ENCODE peak calls at places on chromosomes 4 and X, in eight cellular contexts. One of them, this sample, is unnamed.

GRCh38 chrX:153672531-153673397 is 849 bp downstream of the PNCK start:
- DNase-seq in pancreas: no peak
- DNase-seq in astrocyte: no peak
- DNase-seq in lung: no peak
- DNase-seq in tibial artery: no peak
- DNase-seq in progenitor cell of endocrine pancreas: peak; percentile 9
- DNase-seq in WTC11: no peak
- DNase-seq in left lung: peak; percentile 32
- DNase-seq in this sample: no peak

GRCh38 chrX:24395775-24396174 is 35.3 kb downstream of the SUPT20HL1 start:
- DNase-seq in pancreas: peak; percentile 30
- DNase-seq in astrocyte: peak; percentile 62
- DNase-seq in lung: peak; percentile 33
- DNase-seq in tibial artery: no peak
- DNase-seq in progenitor cell of endocrine pancreas: peak; percentile 34
- DNase-seq in WTC11: peak; percentile 16
- DNase-seq in left lung: no peak
- DNase-seq in this sample: peak; percentile 87

GRCh38 chrX:151790421-151791160 is 56.0 kb downstream of the CNGA2 start:
- DNase-seq in pancreas: no peak
- DNase-seq in astrocyte: peak; percentile 85
- DNase-seq in lung: no peak
- DNase-seq in tibial artery: no peak
- DNase-seq in progenitor cell of endocrine pancreas: no peak
- DNase-seq in WTC11: no peak
- DNase-seq in left lung: no peak
- DNase-seq in this sample: peak; percentile 81

GRCh38 chrX:2320580-2321327 is 180.0 kb downstream of the DHRSX start:
- DNase-seq in pancreas: peak; percentile 6
- DNase-seq in astrocyte: no peak
- DNase-seq in lung: peak; percentile 71
- DNase-seq in tibial artery: no peak
- DNase-seq in progenitor cell of endocrine pancreas: no peak
- DNase-seq in WTC11: no peak
- DNase-seq in left lung: peak; percentile 73
- DNase-seq in this sample: peak; percentile 58

GRCh38 chr4:152956650-152957436 is 20.7 kb downstream of the FHDC1 start:
- DNase-seq in pancreas: no peak
- DNase-seq in astrocyte: peak; percentile 59
- DNase-seq in lung: no peak
- DNase-seq in tibial artery: no peak
- DNase-seq in progenitor cell of endocrine pancreas: no peak
- DNase-seq in WTC11: no peak
- DNase-seq in left lung: no peak
- DNase-seq in this sample: peak; percentile 45

GRCh38 chrX:18426004-18426320 is 554 bp downstream of the CDKL5 start:
- DNase-seq in pancreas: peak; percentile 1
- DNase-seq in astrocyte: no peak
- DNase-seq in lung: no peak
- DNase-seq in tibial artery: no peak
- DNase-seq in progenitor cell of endocrine pancreas: peak; percentile 14
- DNase-seq in WTC11: peak; percentile 22
- DNase-seq in left lung: no peak
- DNase-seq in this sample: no peak

GRCh38 chr4:43126595-43126994 is 234.1 kb downstream of the GRXCR1 start:
- DNase-seq in pancreas: no peak
- DNase-seq in astrocyte: no peak
- DNase-seq in lung: no peak
- DNase-seq in tibial artery: no peak
- DNase-seq in progenitor cell of endocrine pancreas: no peak
- DNase-seq in WTC11: no peak
- DNase-seq in left lung: no peak
- DNase-seq in this sample: no peak

GRCh38 chr4:107885865-107886264 is 45.5 kb upstream of the CYP2U1 start:
- DNase-seq in pancreas: no peak
- DNase-seq in astrocyte: no peak
- DNase-seq in lung: no peak
- DNase-seq in tibial artery: no peak
- DNase-seq in progenitor cell of endocrine pancreas: no peak
- DNase-seq in WTC11: no peak
- DNase-seq in left lung: no peak
- DNase-seq in this sample: no peak

GRCh38 chr4:25749150-25749794 is 93.6 kb downstream of the SLC34A2 start:
- DNase-seq in pancreas: no peak
- DNase-seq in astrocyte: peak; percentile 3
- DNase-seq in lung: no peak
- DNase-seq in tibial artery: no peak
- DNase-seq in progenitor cell of endocrine pancreas: no peak
- DNase-seq in WTC11: no peak
- DNase-seq in left lung: no peak
- DNase-seq in this sample: no peak

GRCh38 chrX:63652086-63652775 is 132.8 kb downstream of the ARHGEF9 start:
- DNase-seq in pancreas: no peak
- DNase-seq in astrocyte: peak; percentile 5
- DNase-seq in lung: no peak
- DNase-seq in tibial artery: no peak
- DNase-seq in progenitor cell of endocrine pancreas: no peak
- DNase-seq in WTC11: no peak
- DNase-seq in left lung: no peak
- DNase-seq in this sample: peak; percentile 58

GRCh38 chr4:104425003-104425402 is 69.7 kb downstream of the CXXC4 start:
- DNase-seq in pancreas: no peak
- DNase-seq in astrocyte: no peak
- DNase-seq in lung: no peak
- DNase-seq in tibial artery: no peak
- DNase-seq in progenitor cell of endocrine pancreas: no peak
- DNase-seq in WTC11: no peak
- DNase-seq in left lung: no peak
- DNase-seq in this sample: no peak

GRCh38 chr4:84790769-84791565 is 175.5 kb downstream of the WDFY3 start:
- DNase-seq in pancreas: no peak
- DNase-seq in astrocyte: no peak
- DNase-seq in lung: no peak
- DNase-seq in tibial artery: no peak
- DNase-seq in progenitor cell of endocrine pancreas: no peak
- DNase-seq in WTC11: no peak
- DNase-seq in left lung: no peak
- DNase-seq in this sample: no peak

GRCh38 chrX:140507982-140508305 is 3.1 kb upstream of the SOX3 start:
- DNase-seq in pancreas: peak; percentile 6
- DNase-seq in astrocyte: no peak
- DNase-seq in lung: peak; percentile 37
- DNase-seq in tibial artery: no peak
- DNase-seq in progenitor cell of endocrine pancreas: peak; percentile 67
- DNase-seq in WTC11: peak; percentile 81
- DNase-seq in left lung: peak; percentile 59
- DNase-seq in this sample: no peak

GRCh38 chrX:46327229-46328081 is 217.8 kb downstream of the ZNF674 start:
- DNase-seq in pancreas: peak; percentile 46
- DNase-seq in astrocyte: peak; percentile 31
- DNase-seq in lung: peak; percentile 57
- DNase-seq in tibial artery: no peak
- DNase-seq in progenitor cell of endocrine pancreas: peak; percentile 16
- DNase-seq in WTC11: peak; percentile 68
- DNase-seq in left lung: peak; percentile 39
- DNase-seq in this sample: peak; percentile 47

DNA sequence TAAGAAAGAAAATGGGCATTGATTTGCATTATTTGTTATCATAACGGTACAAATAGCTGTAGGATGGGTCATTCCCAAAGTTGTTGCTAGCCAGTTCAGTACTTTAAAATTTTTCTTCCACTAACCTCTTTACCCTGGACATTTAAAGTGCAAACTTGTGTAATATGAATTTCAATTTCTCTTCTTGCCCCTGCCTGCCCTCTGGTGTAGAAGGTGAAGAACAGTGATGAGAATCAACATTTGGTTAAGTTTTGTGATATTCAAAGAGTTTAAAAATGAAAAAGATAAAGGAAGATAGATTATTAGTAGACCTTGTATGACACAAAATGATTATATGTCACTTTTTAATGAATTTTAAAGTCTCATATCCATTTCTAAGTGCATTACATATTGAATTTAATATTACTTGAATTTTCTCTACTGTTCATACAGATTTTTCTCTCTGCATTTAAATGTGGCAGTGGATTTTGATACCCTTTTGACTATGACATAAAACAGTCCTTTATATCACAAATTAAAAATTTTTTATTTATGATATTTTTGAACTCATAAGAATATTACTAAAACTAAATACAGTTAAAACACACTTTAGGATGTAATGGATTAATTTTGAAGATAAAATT is 337.7 kb downstream of the BMPR1B start:
- DNase-seq in pancreas: no peak
- DNase-seq in astrocyte: peak; percentile 39
- DNase-seq in lung: no peak
- DNase-seq in tibial artery: no peak
- DNase-seq in progenitor cell of endocrine pancreas: no peak
- DNase-seq in WTC11: no peak
- DNase-seq in left lung: no peak
- DNase-seq in this sample: peak; percentile 72
- TF ChIP-seq CTCF in pancreas: no peak
- TF ChIP-seq CTCF in astrocyte: peak; percentile 57
- TF ChIP-seq CTCF in lung: no peak
- TF ChIP-seq CTCF in tibial artery: peak; percentile 45
- TF ChIP-seq CTCF in progenitor cell of endocrine pancreas: peak; percentile 66
- TF ChIP-seq CTCF in WTC11: peak; percentile 19
- TF ChIP-seq CTCF in left lung: peak; percentile 11
- TF ChIP-seq CTCF in this sample: peak; percentile 79

DNA sequence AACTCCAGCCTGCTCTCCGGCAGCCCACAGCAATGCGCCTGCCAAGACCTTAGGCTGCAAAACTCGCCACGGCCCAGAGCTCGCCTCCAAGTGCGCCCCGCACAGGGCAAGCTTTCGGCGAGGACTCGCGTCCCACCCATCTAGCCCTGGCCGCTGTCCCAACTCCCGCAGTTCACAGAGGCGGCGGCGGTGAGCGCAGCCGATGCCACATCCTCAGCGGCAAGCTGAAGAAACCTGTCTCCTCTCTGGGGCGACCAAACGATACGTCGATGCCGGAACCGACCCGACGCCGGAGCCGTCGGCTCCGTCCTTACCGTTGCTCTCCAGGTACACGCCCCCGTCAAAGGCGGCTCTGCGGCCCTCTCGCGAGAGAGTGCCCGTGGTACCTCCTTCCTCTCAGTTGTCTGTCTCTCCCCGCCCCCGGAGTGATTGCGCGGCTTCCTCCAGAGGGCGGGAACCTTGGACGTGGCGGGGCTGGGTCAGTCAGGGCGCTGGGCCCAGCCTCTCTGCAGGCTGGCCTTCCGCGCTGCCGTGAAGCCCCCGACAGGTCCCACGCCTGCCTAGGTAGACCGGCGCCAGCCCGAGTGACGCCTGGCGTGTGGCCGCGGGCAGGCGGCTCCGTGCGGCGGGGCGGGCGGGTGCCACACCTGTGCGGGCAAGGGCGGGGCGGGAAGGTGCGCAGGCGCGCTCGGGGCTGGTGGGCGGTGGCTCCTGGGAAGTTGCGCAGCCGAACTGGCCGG is 380 bp upstream of the RAB33B start:
- DNase-seq in pancreas: peak; percentile 98
- DNase-seq in astrocyte: peak; percentile 95
- DNase-seq in lung: peak; percentile 99
- DNase-seq in tibial artery: peak; percentile 99
- DNase-seq in progenitor cell of endocrine pancreas: peak; percentile 91
- DNase-seq in WTC11: peak; percentile 97
- DNase-seq in left lung: peak; percentile 99
- DNase-seq in this sample: peak; percentile 97
- TF ChIP-seq CTCF in pancreas: peak; percentile 4
- TF ChIP-seq CTCF in astrocyte: no peak
- TF ChIP-seq CTCF in lung: no peak
- TF ChIP-seq CTCF in tibial artery: no peak
- TF ChIP-seq CTCF in progenitor cell of endocrine pancreas: no peak
- TF ChIP-seq CTCF in WTC11: no peak
- TF ChIP-seq CTCF in left lung: no peak
- TF ChIP-seq CTCF in this sample: no peak

DNA sequence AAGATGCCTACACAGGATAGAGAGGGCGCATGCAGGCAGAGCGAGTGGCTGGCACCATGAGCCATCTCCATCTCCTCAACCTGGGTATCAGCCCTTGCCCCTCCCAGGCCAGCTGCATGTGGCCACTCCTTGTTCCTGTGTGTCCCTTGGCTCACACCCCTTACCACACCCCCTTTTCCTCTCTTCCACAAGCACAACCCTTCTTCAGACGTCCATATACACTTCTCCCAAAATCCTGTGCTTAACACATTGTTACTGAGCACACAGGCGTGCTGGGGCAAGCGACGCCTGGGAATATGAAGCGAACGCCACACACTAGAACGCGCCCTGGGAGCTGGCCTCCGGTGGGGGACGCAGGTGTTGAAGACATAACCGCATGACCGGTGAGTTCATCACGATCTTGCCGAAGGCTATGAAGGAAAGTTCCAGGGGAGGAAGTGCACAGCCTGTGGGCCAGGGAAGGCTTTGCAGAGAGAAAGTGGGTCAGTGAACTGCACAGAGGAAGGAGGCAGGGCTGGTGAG is 19.1 kb upstream of the KIAA0232 start:
- DNase-seq in pancreas: no peak
- DNase-seq in astrocyte: no peak
- DNase-seq in lung: no peak
- DNase-seq in tibial artery: no peak
- DNase-seq in progenitor cell of endocrine pancreas: no peak
- DNase-seq in WTC11: no peak
- DNase-seq in left lung: no peak
- DNase-seq in this sample: no peak
- TF ChIP-seq CTCF in pancreas: no peak
- TF ChIP-seq CTCF in astrocyte: no peak
- TF ChIP-seq CTCF in lung: no peak
- TF ChIP-seq CTCF in tibial artery: no peak
- TF ChIP-seq CTCF in progenitor cell of endocrine pancreas: no peak
- TF ChIP-seq CTCF in WTC11: no peak
- TF ChIP-seq CTCF in left lung: no peak
- TF ChIP-seq CTCF in this sample: no peak

GRCh38 chr4:173379929-173380328 is 9.2 kb downstream of the SAP30 start:
- DNase-seq in pancreas: no peak
- DNase-seq in astrocyte: no peak
- DNase-seq in lung: no peak
- DNase-seq in tibial artery: no peak
- DNase-seq in progenitor cell of endocrine pancreas: no peak
- DNase-seq in WTC11: no peak
- DNase-seq in left lung: no peak
- DNase-seq in this sample: no peak

GRCh38 chr4:173386751-173387150 is 12.2 kb downstream of the SCRG1 start:
- DNase-seq in pancreas: no peak
- DNase-seq in astrocyte: no peak
- DNase-seq in lung: no peak
- DNase-seq in tibial artery: no peak
- DNase-seq in progenitor cell of endocrine pancreas: no peak
- DNase-seq in WTC11: no peak
- DNase-seq in left lung: no peak
- DNase-seq in this sample: no peak

GRCh38 chr4:173381610-173382009 is 10.9 kb downstream of the SAP30 start:
- DNase-seq in pancreas: no peak
- DNase-seq in astrocyte: no peak
- DNase-seq in lung: no peak
- DNase-seq in tibial artery: no peak
- DNase-seq in progenitor cell of endocrine pancreas: no peak
- DNase-seq in WTC11: no peak
- DNase-seq in left lung: no peak
- DNase-seq in this sample: peak; percentile 37

GRCh38 chr4:173380987-173381386 is 10.2 kb downstream of the SAP30 start:
- DNase-seq in pancreas: no peak
- DNase-seq in astrocyte: no peak
- DNase-seq in lung: no peak
- DNase-seq in tibial artery: no peak
- DNase-seq in progenitor cell of endocrine pancreas: no peak
- DNase-seq in WTC11: no peak
- DNase-seq in left lung: no peak
- DNase-seq in this sample: no peak

GRCh38 chr4:173382349-173382748 is 11.6 kb downstream of the SAP30 start:
- DNase-seq in pancreas: no peak
- DNase-seq in astrocyte: no peak
- DNase-seq in lung: no peak
- DNase-seq in tibial artery: no peak
- DNase-seq in progenitor cell of endocrine pancreas: no peak
- DNase-seq in WTC11: no peak
- DNase-seq in left lung: no peak
- DNase-seq in this sample: no peak
- TF ChIP-seq CTCF in pancreas: no peak
- TF ChIP-seq CTCF in astrocyte: no peak
- TF ChIP-seq CTCF in lung: no peak
- TF ChIP-seq CTCF in tibial artery: no peak
- TF ChIP-seq CTCF in progenitor cell of endocrine pancreas: no peak
- TF ChIP-seq CTCF in WTC11: no peak
- TF ChIP-seq CTCF in left lung: no peak
- TF ChIP-seq CTCF in this sample: no peak